ENCODE peak calls at places on chromosomes 11 and 22, in five cellular contexts. L is RWPE2; Z is osteoblast; Y is CD8-positive, alpha-beta T cell; N is fibroblast of the aortic adventitia. Q is an unnamed sample.

GRCh38 chr11:41245704-41246398 is 213.6 kb downstream of the LRRC4C start:
- DNase-seq in L (peak; percentile 15), Z (no peak), Y (no peak), N (no peak), Q (no peak)

GRCh38 chr11:59180907-59181306 is 9.0 kb downstream of the DTX4 start:
- DNase-seq in L (no peak), Z (peak; percentile 80), Y (no peak), N (no peak), Q (no peak)

GRCh38 chr11:45658292-45658991 is 7.0 kb downstream of the CHST1 start:
- DNase-seq in L (peak; percentile 64), Z (peak; percentile 96), Y (no peak), N (peak; percentile 20), Q (peak; percentile 80)

GRCh38 chr11:69157156-69157821 is 1.6 kb downstream of the SMIM38 start:
- DNase-seq in L (no peak), Z (peak; percentile 95), Y (no peak), N (peak; percentile 44), Q (peak; percentile 35)

GRCh38 chr22:45376703-45377102 is 36.7 kb downstream of the SMC1B start:
- DNase-seq in L (no peak), Z (no peak), Y (no peak), N (peak; percentile 38), Q (peak; percentile 29)

GRCh38 chr22:40183029-40183581 is 5.4 kb downstream of the TNRC6B start:
- DNase-seq in L (no peak), Z (peak; percentile 44), Y (no peak), N (peak; percentile 90), Q (peak; percentile 93)

GRCh38 chr11:72781313-72782080 is 12.3 kb downstream of the STARD10 start:
- DNase-seq in L (no peak), Z (peak; percentile 95), Y (peak; percentile 43), N (no peak), Q (no peak)

GRCh38 chr11:20112291-20113146 is 47.8 kb downstream of the DBX1 start:
- DNase-seq in L (peak; percentile 89), Z (peak; percentile 95), Y (no peak), N (peak; percentile 95), Q (peak; percentile 98)

GRCh38 chr11:45285289-45285828 is 782 bp downstream of the SYT13 start:
- DNase-seq in L (no peak), Z (no peak), Y (no peak), N (no peak), Q (no peak)

GRCh38 chr22:47301820-47302475 is 539.5 kb downstream of the TBC1D22A start:
- DNase-seq in L (no peak), Z (peak; percentile 69), Y (no peak), N (no peak), Q (no peak)

GRCh38 chr22:36385491-36386350 is 2.0 kb downstream of the MYH9 start:
- DNase-seq in L (peak; percentile 88), Z (peak; percentile 91), Y (no peak), N (no peak), Q (no peak)

GRCh38 chr22:17368727-17369552 is at the start of gene CECR2:
- DNase-seq in L (no peak), Z (no peak), Y (no peak), N (no peak), Q (peak; percentile 40)

GRCh38 chr11:70040869-70041501 is 37.1 kb upstream of the ANO1 start:
- DNase-seq in L (no peak), Z (no peak), Y (no peak), N (no peak), Q (no peak)

GRCh38 chr11:44695169-44695833 is 31.5 kb upstream of the TSPAN18 start:
- DNase-seq in L (no peak), Z (no peak), Y (no peak), N (no peak), Q (no peak)

GRCh38 chr11:134531331-134532135 is 119.5 kb upstream of the B3GAT1 start:
- DNase-seq in L (no peak), Z (peak; percentile 31), Y (no peak), N (no peak), Q (no peak)

GRCh38 chr11:66337103-66337899 is 1.1 kb upstream of the RIN1 start:
- DNase-seq in L (no peak), Z (peak; percentile 89), Y (no peak), N (no peak), Q (peak; percentile 69)

DNA sequence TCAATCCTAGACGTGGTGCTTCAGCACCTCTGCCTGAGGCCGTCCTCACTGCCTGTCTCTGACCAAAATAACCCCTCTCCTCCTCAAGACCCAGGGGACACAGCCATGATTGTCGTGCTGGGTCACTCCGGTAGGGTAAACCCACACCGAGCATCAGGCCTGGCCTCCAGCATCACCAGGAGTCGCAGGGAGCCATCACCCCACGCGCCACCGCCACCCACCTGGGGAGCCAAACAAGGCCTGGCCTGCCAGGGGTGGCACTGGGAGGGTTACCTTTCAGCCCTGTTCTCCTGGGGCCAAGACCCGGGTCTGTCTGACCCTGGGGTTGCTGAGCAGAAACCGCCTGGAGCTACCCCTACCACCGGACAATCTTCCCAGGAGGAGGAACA is 39.3 kb upstream of the NNMT start:
- DNase-seq in L (no peak), Z (no peak), Y (no peak), N (no peak), Q (no peak)
- H3K4me3 ChIP-seq in L (no peak overlapping the region), Z (no peak overlapping the region), Y (no peak overlapping the region), N (no peak overlapping the region), Q (no peak overlapping the region)

DNA sequence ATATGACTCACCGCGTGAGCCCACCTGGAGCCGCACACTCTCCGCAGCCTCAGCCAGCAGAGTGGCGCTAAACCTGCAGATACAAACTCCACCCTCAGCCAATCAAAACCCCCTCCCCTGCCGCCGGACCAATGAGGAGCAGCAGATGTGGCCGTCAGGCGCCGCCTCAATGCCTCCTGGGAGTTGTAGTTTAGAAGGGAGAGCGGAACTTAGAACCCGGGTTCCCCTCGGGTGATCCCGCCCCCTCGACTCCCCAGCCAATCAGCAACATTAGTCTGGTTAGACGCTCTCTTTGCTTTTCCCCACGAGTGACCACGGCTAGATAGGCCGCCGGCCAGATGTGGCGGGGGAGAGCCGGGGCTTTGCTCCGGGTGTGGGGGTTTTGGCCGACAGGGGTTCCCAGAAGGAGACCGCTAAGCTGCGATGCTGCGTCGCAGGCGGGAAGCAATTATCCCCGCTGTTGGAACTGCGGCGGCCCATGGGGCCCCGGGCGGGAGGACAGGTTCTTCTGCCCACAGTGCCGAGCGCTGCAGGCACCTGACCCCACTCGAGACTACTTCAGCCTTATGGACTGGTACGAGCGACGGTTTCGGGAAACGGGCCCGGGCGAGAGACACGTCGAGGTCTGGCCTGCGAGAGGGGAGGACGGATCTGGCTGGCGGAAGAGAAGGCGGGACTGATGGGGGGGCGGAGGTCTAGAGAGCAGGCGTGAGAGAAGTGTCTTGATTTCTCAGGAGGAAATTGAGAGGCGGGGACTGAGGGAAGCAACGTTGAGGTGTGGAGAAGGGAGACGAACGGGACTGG is at the start of the genes CHEK2 and HSCB:
- DNase-seq in L (peak; percentile 99), Z (peak; percentile 98), Y (peak; percentile 94), N (peak; percentile 99), Q (peak; percentile 99)
- TF ChIP-seq CTCF in L (peak; percentile 39), Z (no peak), Y (no peak), N (peak; percentile 13), Q (no peak)

GRCh38 chr22:21684492-21685163 is 18.8 kb downstream of the PPIL2 start:
- DNase-seq in L (no peak), Z (peak; percentile 51), Y (no peak), N (no peak), Q (no peak)
- H3K4me3 ChIP-seq in L (no peak overlapping the region), Z (no peak overlapping the region), Y (no peak overlapping the region), N (no peak overlapping the region), Q (no peak overlapping the region)

GRCh38 chr22:48894064-48894671 is 933.5 kb downstream of the BRD1 start:
- DNase-seq in L (peak; percentile 32), Z (peak; percentile 76), Y (no peak), N (no peak), Q (no peak)
- TF ChIP-seq CTCF in L (no peak), Z (no peak), Y (no peak), N (no peak), Q (no peak)

DNA sequence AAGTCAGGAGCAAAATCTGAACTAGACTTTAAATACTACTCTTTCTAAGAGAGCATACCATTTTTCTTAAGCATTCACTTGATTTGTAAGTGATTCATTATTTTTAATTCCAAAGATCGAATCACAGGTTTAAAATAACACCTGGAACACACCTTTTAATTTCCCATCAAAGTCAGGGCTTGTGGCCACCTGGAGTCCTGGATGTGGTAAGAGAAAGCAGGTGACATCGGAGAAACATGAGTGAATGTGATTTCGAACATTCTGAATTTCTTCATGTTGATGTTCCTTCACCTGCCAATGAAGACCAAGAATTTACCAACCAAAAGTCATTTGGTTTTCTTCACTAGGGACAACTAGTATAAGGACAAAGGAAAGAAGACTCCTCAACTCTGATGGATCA is 28.0 kb downstream of the ATL3 start:
- DNase-seq in L (no peak), Z (no peak), Y (no peak), N (no peak), Q (no peak)
- H3K4me3 ChIP-seq in L (no peak overlapping the region), Z (no peak overlapping the region), Y (no peak overlapping the region), N (no peak overlapping the region), Q (no peak overlapping the region)

GRCh38 chr11:23113887-23114216 is 253.6 kb upstream of the CCDC179 start:
- DNase-seq in L (no peak), Z (no peak), Y (no peak), N (no peak), Q (no peak)
- TF ChIP-seq CTCF in L (peak; percentile 59), Z (no peak), Y (no peak), N (no peak), Q (no peak)

DNA sequence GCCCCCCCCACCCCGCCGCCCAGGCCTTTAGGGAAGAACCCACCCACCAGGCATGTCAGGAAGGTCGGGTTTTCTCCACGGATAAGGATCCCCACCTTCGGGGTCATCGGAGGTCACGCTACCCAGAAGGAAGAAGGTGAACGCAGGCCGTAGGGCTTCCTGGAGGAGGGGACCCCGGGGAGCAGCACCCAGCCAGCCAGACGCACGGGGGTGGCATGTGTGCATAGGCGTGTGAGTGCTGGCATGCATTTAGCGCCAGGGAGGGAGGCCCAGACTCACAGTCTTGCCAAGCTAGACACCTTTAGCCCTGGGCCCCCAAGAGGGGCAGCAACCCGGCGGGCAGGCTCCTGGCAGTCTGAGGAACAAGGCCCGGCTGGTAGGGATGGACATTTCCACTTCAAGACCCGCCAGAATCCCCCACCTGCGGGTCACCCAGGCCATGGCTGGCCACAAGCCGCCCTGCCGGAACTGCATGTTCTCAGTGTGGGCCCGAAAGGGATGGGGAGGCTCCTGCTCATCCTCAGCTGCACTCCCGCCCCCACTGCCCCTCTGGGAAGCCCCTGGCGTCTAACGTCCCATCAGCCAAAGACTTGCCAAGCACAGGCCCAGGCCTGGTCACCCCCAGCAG is 16.7 kb upstream of the PIM3 start:
- DNase-seq in L (no peak), Z (no peak), Y (no peak), N (no peak), Q (no peak)
- H3K4me3 ChIP-seq in L (no peak overlapping the region), Z (no peak overlapping the region), Y (no peak overlapping the region), N (no peak overlapping the region), Q (no peak overlapping the region)

DNA sequence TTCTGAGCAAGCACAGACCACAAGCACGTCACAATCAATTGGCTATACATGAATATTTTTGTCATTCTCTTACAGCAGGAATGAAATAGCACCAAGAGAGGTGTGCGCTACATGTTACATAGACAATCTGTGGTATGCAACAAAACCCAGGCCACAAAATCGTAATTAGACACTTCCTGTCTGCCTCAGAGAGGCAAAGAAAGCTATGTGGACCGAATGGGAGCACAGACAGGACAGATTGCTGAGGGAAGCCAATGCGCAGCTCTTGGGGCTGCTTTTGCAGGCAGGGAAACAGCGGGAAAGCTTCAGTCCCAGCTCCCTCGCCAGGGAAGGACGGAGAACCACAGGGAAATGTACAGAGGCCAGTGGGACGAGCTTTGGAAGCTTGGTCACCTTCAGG is 40.9 kb downstream of the SERPINH1 start:
- DNase-seq in L (no peak), Z (peak; percentile 85), Y (no peak), N (no peak), Q (peak; percentile 67)
- TF ChIP-seq CTCF in L (no peak), Z (no peak), Y (no peak), N (no peak), Q (no peak)

Q was measured in choroid plexus epithelial cell.